ENCODE peak calls at places on chromosomes 12 and 14, in seven cellular contexts. B is non-pigmented ciliary epithelial cell, H is HCEC 1CT, J is epithelial cell of esophagus, W is A172, A is Kasumi-1, M is activated T-helper 1 cell treated with Interleukin-2 at 50 U/mL for 16 hours. K is an unnamed sample.

GRCh38 chr14:21044106-21044618 is 2.0 kb downstream of the RNASE7 start:
- DNase-seq in B (no peak), H (no peak), J (no peak), W (no peak), A (peak), M (no peak), K (no peak)

GRCh38 chr14:89960895-89961294 is 5.2 kb downstream of the TDP1 start:
- DNase-seq in B (no peak), H (no peak), J (no peak), W (no peak), A (no peak), M (no peak), K (no peak)

GRCh38 chr12:119288559-119288958 is 46.0 kb upstream of the CCDC60 start:
- DNase-seq in B (no peak), H (no peak), J (no peak), W (no peak), A (no peak), M (no peak), K (no peak)

GRCh38 chr12:83092101-83092500 is 405.4 kb downstream of the TMTC2 start:
- DNase-seq in B (no peak), H (no peak), J (no peak), W (no peak), A (no peak), M (no peak), K (no peak)

GRCh38 chr12:62840311-62840710 is 94.6 kb downstream of the PPM1H start:
- DNase-seq in B (no peak), H (no peak), J (peak), W (no peak), A (no peak), M (no peak), K (no peak)

GRCh38 chr14:104975481-104976197 is 2.5 kb downstream of the AHNAK2 start:
- DNase-seq in B (no peak), H (no peak), J (no peak), W (no peak), A (peak), M (no peak), K (no peak)

GRCh38 chr12:112948806-112949205 is 10.5 kb downstream of the OAS3 start:
- DNase-seq in B (no peak), H (no peak), J (no peak), W (no peak), A (no peak), M (no peak), K (no peak)

GRCh38 chr12:4766445-4766844 is 46.2 kb downstream of the GALNT8 start:
- DNase-seq in B (no peak), H (no peak), J (no peak), W (no peak), A (no peak), M (no peak), K (no peak)

GRCh38 chr12:53696285-53696654 is 20.4 kb upstream of the ATP5MC2 start:
- DNase-seq in B (peak), H (peak), J (peak), W (peak), A (peak), M (no peak), K (peak)

GRCh38 chr14:59133202-59133601 is 55.3 kb upstream of the DAAM1 start:
- DNase-seq in B (no peak), H (no peak), J (no peak), W (no peak), A (no peak), M (no peak), K (no peak)

GRCh38 chr12:122422769-122423257 is 344 bp upstream of the CLIP1 start:
- DNase-seq in B (no peak), H (peak), J (peak), W (peak), A (no peak), M (no peak), K (peak)

GRCh38 chr12:80262372-80263170 is 163.2 kb downstream of the OTOGL start:
- DNase-seq in B (no peak), H (peak), J (no peak), W (no peak), A (no peak), M (no peak), K (peak)

GRCh38 chr12:56434828-56435227 is 14.4 kb downstream of the TIMELESS start:
- DNase-seq in B (no peak), H (no peak), J (no peak), W (no peak), A (no peak), M (no peak), K (no peak)

GRCh38 chr14:81559385-81559784 is 25.7 kb upstream of the SEL1L start:
- DNase-seq in B (no peak), H (no peak), J (no peak), W (no peak), A (peak), M (no peak), K (no peak)

GRCh38 chr12:6224550-6224949 is 24.4 kb downstream of the CD9 start:
- DNase-seq in B (no peak), H (no peak), J (peak), W (peak), A (no peak), M (no peak), K (no peak)

GRCh38 chr14:93231129-93231979 is 24.3 kb downstream of the UBR7 start:
- DNase-seq in B (no peak), H (peak), J (peak), W (no peak), A (no peak), M (no peak), K (no peak)

GRCh38 chr12:30840715-30841114 is 85.8 kb upstream of the TSPAN11 start:
- DNase-seq in B (no peak), H (no peak), J (peak), W (peak), A (no peak), M (no peak), K (no peak)

GRCh38 chr14:94337274-94337673 is 14.1 kb upstream of the SERPINA6 start:
- DNase-seq in B (no peak), H (peak), J (peak), W (peak), A (no peak), M (no peak), K (peak)

GRCh38 chr14:96741151-96741977 is 55.8 kb upstream of the VRK1 start:
- DNase-seq in B (no peak), H (peak), J (peak), W (peak), A (peak), M (peak), K (no peak)

GRCh38 chr12:59404109-59404650 is 191.6 kb upstream of the SLC16A7 start:
- DNase-seq in B (no peak), H (no peak), J (no peak), W (no peak), A (no peak), M (no peak), K (no peak)

GRCh38 chr14:32826404-32827082 is 112.1 kb upstream of the NPAS3 start:
- DNase-seq in B (no peak), H (peak), J (no peak), W (peak), A (no peak), M (no peak), K (no peak)

GRCh38 chr12:94689002-94689645 is 38.8 kb upstream of the TMCC3 start:
- DNase-seq in B (no peak), H (peak), J (peak), W (no peak), A (no peak), M (no peak), K (no peak)

GRCh38 chr12:76568130-76568529 is 8.6 kb upstream of the OSBPL8 start:
- DNase-seq in B (no peak), H (no peak), J (no peak), W (no peak), A (no peak), M (no peak), K (no peak)

GRCh38 chr14:91341331-91342242 is 76.0 kb downstream of the CCDC88C start:
- DNase-seq in B (no peak), H (no peak), J (no peak), W (no peak), A (no peak), M (no peak), K (no peak)